ENCODE peak calls at places on chromosomes 7 and 10, in seven cellular contexts. J is HCT116, D is HepG2, Y is K562, B is Panc1, H is upper lobe of left lung, R is GM12878. G is an unnamed sample.

GRCh38 chr7:2512179-2512644 is 7.4 kb upstream of the LFNG start:
- ATAC-seq in J (no peak), D (peak), Y (no peak), B (peak), H (no peak), R (peak), G (no peak)

GRCh38 chr10:11570751-11571150 is 40.7 kb downstream of the USP6NL start:
- ATAC-seq in J (no peak), D (no peak), Y (no peak), B (no peak), H (no peak), R (no peak), G (no peak)

GRCh38 chr7:23337374-23337773 is 38.2 kb downstream of the MALSU1 start:
- ATAC-seq in J (no peak), D (no peak), Y (no peak), B (no peak), H (no peak), R (no peak), G (no peak)

GRCh38 chr10:89213191-89213808 is 6.2 kb upstream of the CH25H start:
- ATAC-seq in J (peak), D (peak), Y (peak), B (peak), H (no peak), R (peak), G (peak)

GRCh38 chr7:80618105-80618504 is 20.3 kb upstream of the CD36 start:
- ATAC-seq in J (no peak), D (no peak), Y (no peak), B (no peak), H (no peak), R (peak), G (no peak)

GRCh38 chr7:5766321-5766761 is 15.1 kb downstream of the RNF216 start:
- ATAC-seq in J (no peak), D (no peak), Y (no peak), B (peak), H (no peak), R (no peak), G (peak)

GRCh38 chr7:112481833-112482669 is 1.3 kb downstream of the LSMEM1 start:
- ATAC-seq in J (peak), D (no peak), Y (peak), B (peak), H (no peak), R (no peak), G (peak)

GRCh38 chr10:93916257-93917063 is 22.7 kb downstream of the SLC35G1 start:
- ATAC-seq in J (peak), D (peak), Y (no peak), B (peak), H (peak), R (peak), G (no peak)

GRCh38 chr10:78868861-78869260 is 199.9 kb upstream of the ZMIZ1 start:
- ATAC-seq in J (no peak), D (no peak), Y (no peak), B (no peak), H (no peak), R (no peak), G (no peak)

GRCh38 chr7:150975536-150976285 is 2.4 kb downstream of the KCNH2 start:
- ATAC-seq in J (no peak), D (no peak), Y (no peak), B (no peak), H (no peak), R (no peak), G (no peak)

GRCh38 chr7:107152011-107152410 is 16.8 kb upstream of the HBP1 start:
- ATAC-seq in J (no peak), D (no peak), Y (no peak), B (peak), H (no peak), R (no peak), G (no peak)

GRCh38 chr7:33965116-33965827 is 59.9 kb downstream of the BMPER start:
- ATAC-seq in J (no peak), D (no peak), Y (no peak), B (no peak), H (no peak), R (no peak), G (peak)

GRCh38 chr10:13633689-13634088 is 46.9 kb downstream of the PRPF18 start:
- ATAC-seq in J (no peak), D (no peak), Y (no peak), B (no peak), H (peak), R (no peak), G (peak)

GRCh38 chr10:49379596-49380410 is 16.1 kb downstream of the DRGX start:
- ATAC-seq in J (peak), D (peak), Y (peak), B (peak), H (no peak), R (peak), G (no peak)

GRCh38 chr7:2819161-2819953 is 24.8 kb downstream of the GNA12 start:
- ATAC-seq in J (no peak), D (no peak), Y (no peak), B (no peak), H (no peak), R (peak), G (no peak)

GRCh38 chr10:130967161-130967560 is 344.4 kb downstream of the TCERG1L start:
- ATAC-seq in J (no peak), D (no peak), Y (no peak), B (no peak), H (no peak), R (no peak), G (no peak)

GRCh38 chr7:5231116-5231515 is 41.1 kb downstream of the WIPI2 start:
- ATAC-seq in J (no peak), D (no peak), Y (no peak), B (no peak), H (no peak), R (peak), G (no peak)

GRCh38 chr10:78572565-78572964 is 496.2 kb upstream of the ZMIZ1 start:
- ATAC-seq in J (no peak), D (no peak), Y (no peak), B (no peak), H (no peak), R (no peak), G (peak)

GRCh38 chr7:36215017-36215621 is 62.1 kb downstream of the EEPD1 start:
- ATAC-seq in J (no peak), D (no peak), Y (no peak), B (no peak), H (no peak), R (no peak), G (no peak)

GRCh38 chr7:95296456-95296855 is 27.9 kb downstream of the PON1 start:
- ATAC-seq in J (no peak), D (no peak), Y (no peak), B (no peak), H (no peak), R (no peak), G (no peak)

GRCh38 chr7:130463553-130464434 is 23.0 kb upstream of the CEP41 start:
- ATAC-seq in J (no peak), D (no peak), Y (peak), B (no peak), H (no peak), R (no peak), G (no peak)

GRCh38 chr7:16395121-16395520 is 26.2 kb downstream of the CRPPA start:
- ATAC-seq in J (no peak), D (no peak), Y (no peak), B (no peak), H (no peak), R (no peak), G (no peak)

GRCh38 chr10:35136263-35136815 is 9.7 kb downstream of the CREM start:
- ATAC-seq in J (no peak), D (no peak), Y (peak), B (no peak), H (no peak), R (peak), G (no peak)

GRCh38 chr10:123318516-123318915 is 164.3 kb downstream of the BUB3 start:
- ATAC-seq in J (no peak), D (no peak), Y (no peak), B (no peak), H (no peak), R (no peak), G (no peak)

GRCh38 chr10:7288060-7288690 is 122.7 kb downstream of the SFMBT2 start:
- ATAC-seq in J (no peak), D (no peak), Y (no peak), B (no peak), H (no peak), R (no peak), G (no peak)

GRCh38 chr10:62795750-62796149 is 8.8 kb upstream of the ADO start:
- ATAC-seq in J (no peak), D (no peak), Y (no peak), B (no peak), H (no peak), R (no peak), G (no peak)

GRCh38 chr7:149440222-149440621 is 20.6 kb downstream of the ZNF777 start:
- ATAC-seq in J (no peak), D (no peak), Y (no peak), B (no peak), H (no peak), R (no peak), G (no peak)

GRCh38 chr10:22029450-22030236 is 26.1 kb upstream of the DNAJC1 start:
- ATAC-seq in J (no peak), D (no peak), Y (peak), B (no peak), H (no peak), R (no peak), G (no peak)

GRCh38 chr7:149790146-149790548 is 16.8 kb upstream of the ZNF467 start:
- ATAC-seq in J (peak), D (no peak), Y (peak), B (no peak), H (no peak), R (peak), G (no peak)

GRCh38 chr7:36289833-36290661 is 99.6 kb upstream of the ANLN start:
- ATAC-seq in J (peak), D (peak), Y (no peak), B (peak), H (peak), R (peak), G (no peak)

GRCh38 chr7:16923019-16923418 is 41.2 kb upstream of the AGR3 start:
- ATAC-seq in J (no peak), D (no peak), Y (peak), B (no peak), H (no peak), R (no peak), G (no peak)

GRCh38 chr7:90178592-90179279 is 24.5 kb downstream of the STEAP1 start:
- ATAC-seq in J (peak), D (peak), Y (no peak), B (peak), H (no peak), R (peak), G (no peak)

GRCh38 chr10:119616879-119617580 is 20.3 kb upstream of the TIAL1 start:
- ATAC-seq in J (peak), D (peak), Y (peak), B (no peak), H (no peak), R (peak), G (no peak)

GRCh38 chr7:149466364-149466763 is 5.5 kb upstream of the ZNF777 start:
- ATAC-seq in J (no peak), D (no peak), Y (no peak), B (no peak), H (no peak), R (no peak), G (no peak)

GRCh38 chr10:23174075-23174973 is 17.8 kb upstream of the PTF1A start:
- ATAC-seq in J (no peak), D (no peak), Y (no peak), B (no peak), H (no peak), R (no peak), G (no peak)

GRCh38 chr10:120980316-120980975 is 129.3 kb downstream of the WDR11 start:
- ATAC-seq in J (no peak), D (no peak), Y (no peak), B (no peak), H (peak), R (no peak), G (no peak)

GRCh38 chr7:132225216-132226030 is 350.8 kb downstream of the PLXNA4 start:
- ATAC-seq in J (peak), D (peak), Y (no peak), B (no peak), H (no peak), R (no peak), G (no peak)

GRCh38 chr7:7720193-7720592 is 1.8 kb upstream of the RPA3 start:
- ATAC-seq in J (no peak), D (no peak), Y (no peak), B (no peak), H (no peak), R (no peak), G (no peak)

GRCh38 chr7:50206521-50207250 is 97.8 kb upstream of the IKZF1 start:
- ATAC-seq in J (peak), D (no peak), Y (no peak), B (no peak), H (no peak), R (no peak), G (no peak)

GRCh38 chr10:3783721-3784432 is 1.1 kb downstream of the KLF6 start:
- ATAC-seq in J (no peak), D (no peak), Y (peak), B (no peak), H (peak), R (no peak), G (no peak)

GRCh38 chr10:3781458-3782098 is 3.4 kb downstream of the KLF6 start:
- ATAC-seq in J (no peak), D (no peak), Y (no peak), B (no peak), H (no peak), R (peak), G (no peak)

GRCh38 chr10:3783313-3783689 is 1.7 kb downstream of the KLF6 start:
- ATAC-seq in J (peak), D (peak), Y (peak), B (no peak), H (peak), R (peak), G (peak)

GRCh38 chr10:3782099-3782455 is 2.9 kb downstream of the KLF6 start:
- ATAC-seq in J (no peak), D (no peak), Y (no peak), B (no peak), H (no peak), R (peak), G (no peak)

GRCh38 chr10:3782456-3783312 is 2.3 kb downstream of the KLF6 start:
- ATAC-seq in J (peak), D (peak), Y (peak), B (peak), H (peak), R (peak), G (peak)
- H3K27ac ChIP-seq in J (peak), D (peak), Y (peak), B (peak), H (peak), R (peak), G (peak)

GRCh38 chr10:99343262-99343661 is 14.1 kb downstream of the CNNM1 start:
- ATAC-seq in J (no peak), D (no peak), Y (no peak), B (no peak), H (no peak), R (no peak), G (no peak)
- H3K4me3 ChIP-seq in J (no peak), D (no peak), Y (no peak), B (no peak), H (no peak), R (no peak), G (no peak)

DNA sequence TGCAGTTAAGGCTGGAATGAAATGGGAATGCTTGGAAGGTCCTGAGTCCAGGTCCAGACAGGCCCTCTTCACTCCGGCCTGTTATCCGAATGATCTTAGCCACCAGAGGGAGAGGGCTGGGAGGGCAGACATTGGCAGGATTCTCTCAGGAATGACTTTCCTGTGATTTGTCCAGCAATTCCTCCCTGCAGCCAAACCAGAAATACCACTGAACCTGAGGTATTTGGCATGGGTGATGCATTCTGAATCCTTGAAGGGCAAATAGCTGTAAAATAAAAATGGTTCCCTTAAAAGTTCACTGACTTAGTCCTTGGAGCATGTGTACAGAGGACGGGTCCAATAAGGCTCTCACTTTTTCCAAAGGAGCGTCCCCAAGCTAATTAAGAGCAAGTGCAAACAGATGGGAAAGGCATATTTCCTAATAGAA is 77.5 kb upstream of the HABP2 start:
- ATAC-seq in J (peak), D (no peak), Y (no peak), B (no peak), H (no peak), R (no peak), G (peak)
- TF ChIP-seq POLR2AphosphoS5 in J (no peak), D (no peak), Y (no peak), B (no peak), H (no peak), R (no peak), G (peak)

DNA sequence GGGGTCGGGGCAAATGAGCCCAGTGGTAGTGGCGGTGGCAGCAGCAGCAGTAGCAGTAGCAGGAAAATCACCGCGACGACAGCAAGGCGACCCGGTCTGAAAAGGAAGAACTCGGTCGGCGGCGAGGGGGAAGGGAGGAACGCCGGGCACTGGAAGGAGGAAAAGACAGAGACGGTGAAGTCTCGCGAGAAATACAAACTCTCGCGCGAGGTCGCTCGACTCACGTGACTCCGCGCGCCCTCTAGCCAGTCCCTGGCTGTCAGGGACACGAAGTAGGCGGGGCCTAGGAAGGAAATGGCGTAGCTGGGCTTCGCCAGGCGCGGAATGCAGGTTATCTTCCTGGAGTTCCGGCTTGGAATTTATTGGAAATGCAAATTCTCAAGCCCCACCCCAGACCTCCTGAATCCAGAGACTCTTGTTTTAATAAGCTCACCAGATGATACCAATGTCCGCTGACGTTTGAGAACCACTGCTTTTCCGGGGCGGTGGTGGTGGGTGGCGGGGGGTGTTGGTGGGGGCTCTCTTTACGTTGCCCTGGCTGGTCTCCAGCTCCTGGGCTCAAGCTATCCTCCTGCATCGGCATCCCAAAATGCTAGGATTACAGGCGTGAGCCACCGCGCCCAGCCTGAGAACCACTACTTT is at the start of gene SMNDC1:
- ATAC-seq in J (peak), D (peak), Y (peak), B (peak), H (peak), R (peak), G (peak)
- H3K27ac ChIP-seq in J (peak), D (peak), Y (peak), B (peak), H (peak), R (peak), G (peak)

GRCh38 chr7:4144171-4144701 is 537.9 kb upstream of the FOXK1 start:
- ATAC-seq in J (no peak), D (no peak), Y (no peak), B (no peak), H (no peak), R (no peak), G (peak)

GRCh38 chr7:4145576-4145975 is 536.5 kb upstream of the FOXK1 start:
- ATAC-seq in J (no peak), D (no peak), Y (no peak), B (no peak), H (no peak), R (no peak), G (no peak)

GRCh38 chr7:4143006-4143405 is 539.1 kb upstream of the FOXK1 start:
- ATAC-seq in J (no peak), D (no peak), Y (no peak), B (no peak), H (no peak), R (no peak), G (no peak)

GRCh38 chr7:4143511-4144160 is 538.5 kb upstream of the FOXK1 start:
- ATAC-seq in J (no peak), D (no peak), Y (no peak), B (no peak), H (no peak), R (no peak), G (no peak)

DNA sequence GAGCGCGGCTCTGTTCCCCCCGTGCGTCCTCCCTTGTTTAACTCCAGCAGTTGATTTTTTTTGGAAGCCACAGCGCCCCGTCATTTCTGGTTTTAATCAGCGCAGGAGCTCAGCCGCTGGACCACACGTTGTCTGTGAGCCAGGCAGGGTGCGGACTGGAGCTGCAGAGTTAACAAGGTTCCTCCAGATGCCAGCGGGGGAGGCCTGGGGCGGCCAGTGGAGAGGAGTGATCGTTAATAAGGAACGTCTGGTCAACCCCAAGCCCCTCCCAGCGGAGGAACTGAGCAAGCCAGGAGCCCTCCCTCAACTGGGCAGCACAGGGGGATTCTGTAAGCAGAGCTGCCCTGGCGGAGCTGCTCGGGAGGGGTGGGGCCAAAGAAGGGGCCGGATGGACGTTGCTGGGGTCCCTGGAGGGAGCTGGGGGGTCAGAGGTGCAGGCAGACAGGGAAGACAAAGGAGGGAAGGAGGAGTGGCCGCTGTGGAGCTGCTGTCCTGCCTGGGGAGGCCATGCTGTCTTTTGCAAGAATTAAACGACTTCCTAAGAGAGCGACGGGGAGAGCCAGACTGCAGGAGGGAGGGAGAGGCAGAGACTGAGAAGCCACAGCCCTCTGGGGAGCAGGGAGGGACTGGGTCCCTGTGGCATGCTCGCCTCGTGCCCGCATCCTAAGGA is 537.2 kb upstream of the FOXK1 start:
- ATAC-seq in J (no peak), D (no peak), Y (no peak), B (no peak), H (no peak), R (no peak), G (peak)
- H3K4me3 ChIP-seq in J (no peak), D (no peak), Y (no peak), B (no peak), H (peak), R (no peak), G (peak)

GRCh38 chr10:6100370-6100769 is 11.5 kb downstream of the RBM17 start:
- ATAC-seq in J (no peak), D (no peak), Y (no peak), B (no peak), H (no peak), R (no peak), G (no peak)

GRCh38 chr10:6103591-6103990 is 14.8 kb downstream of the RBM17 start:
- ATAC-seq in J (no peak), D (no peak), Y (no peak), B (no peak), H (no peak), R (no peak), G (no peak)

GRCh38 chr10:6098156-6098555 is 9.3 kb downstream of the RBM17 start:
- ATAC-seq in J (no peak), D (no peak), Y (no peak), B (no peak), H (no peak), R (no peak), G (no peak)

GRCh38 chr10:6102128-6102527 is 13.3 kb downstream of the RBM17 start:
- ATAC-seq in J (no peak), D (no peak), Y (no peak), B (no peak), H (no peak), R (no peak), G (no peak)

GRCh38 chr10:6101181-6101580 is 12.3 kb downstream of the RBM17 start:
- ATAC-seq in J (no peak), D (no peak), Y (no peak), B (no peak), H (no peak), R (peak), G (no peak)
- TF ChIP-seq POLR2AphosphoS5 in J (no peak), D (no peak), Y (no peak), B (no peak), H (no peak), R (no peak), G (no peak)

GRCh38 chr7:1095621-1096155 is 7.8 kb downstream of the GPER1 start:
- ATAC-seq in J (no peak), D (no peak), Y (no peak), B (no peak), H (no peak), R (no peak), G (peak)
- H3K27ac ChIP-seq in J (no peak), D (peak), Y (no peak), B (no peak), H (peak), R (no peak), G (peak)

G was measured in gastroesophageal sphincter.